ENCODE peak calls at places on chromosomes 12 and 14, in four cellular contexts. Y, G, I and A are unnamed samples.

GRCh38 chr12:9319044-9319841 is 111.0 kb upstream of the PZP start:
- DNase-seq in Y (peak), G (no peak), I (no peak), A (no peak)

GRCh38 chr12:48420031-48420775 is 52.2 kb upstream of the ANP32D start:
- DNase-seq in Y (peak), G (no peak), I (no peak), A (no peak)

GRCh38 chr12:41604830-41605229 is 416.7 kb downstream of the PDZRN4 start:
- DNase-seq in Y (peak), G (no peak), I (no peak), A (no peak)

GRCh38 chr12:110244829-110245228 is 36.2 kb upstream of the ATP2A2 start:
- DNase-seq in Y (no peak), G (no peak), I (no peak), A (no peak)

GRCh38 chr12:115657081-115658013 is 620.1 kb downstream of the MED13L start:
- DNase-seq in Y (no peak), G (no peak), I (no peak), A (no peak)

GRCh38 chr12:107443320-107444090 is 242.1 kb upstream of the PWP1 start:
- DNase-seq in Y (no peak), G (no peak), I (no peak), A (no peak)

GRCh38 chr14:104881369-104881979 is 16.4 kb downstream of the CEP170B start:
- DNase-seq in Y (no peak), G (no peak), I (no peak), A (peak)

GRCh38 chr12:121250359-121250758 is 40.4 kb downstream of the P2RX4 start:
- DNase-seq in Y (no peak), G (no peak), I (no peak), A (no peak)

GRCh38 chr12:1811281-1811947 is 9.0 kb upstream of the LRTM2 start:
- DNase-seq in Y (peak), G (no peak), I (no peak), A (no peak)

GRCh38 chr12:52415870-52416750 is 10.0 kb upstream of the KRT82 start:
- DNase-seq in Y (peak), G (peak), I (peak), A (no peak)

GRCh38 chr14:86799244-86799647 is 1193.7 kb downstream of the GALC start:
- DNase-seq in Y (peak), G (no peak), I (peak), A (peak)

GRCh38 chr12:89162704-89163261 is 189.5 kb downstream of the DUSP6 start:
- DNase-seq in Y (peak), G (peak), I (peak), A (no peak)

GRCh38 chr12:98351089-98351488 is 164.3 kb upstream of the TMPO start:
- DNase-seq in Y (no peak), G (no peak), I (no peak), A (no peak)

GRCh38 chr12:7609480-7609879 is 56.2 kb downstream of the APOBEC1 start:
- DNase-seq in Y (peak), G (no peak), I (no peak), A (no peak)

GRCh38 chr14:74018029-74018703 is 922 bp downstream of the ENTPD5 start:
- DNase-seq in Y (peak), G (no peak), I (no peak), A (no peak)

GRCh38 chr12:39103552-39104165 is 198.3 kb upstream of the CPNE8 start:
- DNase-seq in Y (peak), G (peak), I (no peak), A (peak)

GRCh38 chr14:96424104-96424989 is 32.4 kb downstream of the AK7 start:
- DNase-seq in Y (peak), G (peak), I (peak), A (peak)

GRCh38 chr12:104438134-104438533 is 18.6 kb upstream of the CHST11 start:
- DNase-seq in Y (no peak), G (no peak), I (no peak), A (no peak)
- TF ChIP-seq CTCF in Y (no peak), G (no peak), I (no peak), A (no peak)

DNA sequence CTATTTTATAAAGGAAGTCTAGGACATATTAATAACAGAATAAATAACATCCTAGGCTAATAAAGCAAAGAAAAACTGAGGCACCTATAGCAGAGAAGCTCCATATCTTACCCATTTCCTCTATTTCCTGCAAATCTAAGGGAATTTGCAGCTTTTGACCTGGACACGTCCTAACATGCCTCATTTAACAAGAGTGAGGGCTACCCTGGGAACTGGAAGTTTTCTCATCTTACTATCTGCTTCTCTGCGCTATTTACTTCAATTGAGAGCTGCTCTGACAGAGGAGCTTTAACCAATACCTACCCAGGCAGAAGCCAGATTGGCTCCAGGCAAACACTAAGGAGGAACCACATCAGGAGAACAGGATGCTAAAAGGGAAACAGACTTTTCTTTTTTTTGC is 5.7 kb downstream of the YBX3 start:
- DNase-seq in Y (peak), G (no peak), I (no peak), A (no peak)
- H3K4me3 ChIP-seq in Y (peak), G (no peak), I (peak), A (no peak)

DNA sequence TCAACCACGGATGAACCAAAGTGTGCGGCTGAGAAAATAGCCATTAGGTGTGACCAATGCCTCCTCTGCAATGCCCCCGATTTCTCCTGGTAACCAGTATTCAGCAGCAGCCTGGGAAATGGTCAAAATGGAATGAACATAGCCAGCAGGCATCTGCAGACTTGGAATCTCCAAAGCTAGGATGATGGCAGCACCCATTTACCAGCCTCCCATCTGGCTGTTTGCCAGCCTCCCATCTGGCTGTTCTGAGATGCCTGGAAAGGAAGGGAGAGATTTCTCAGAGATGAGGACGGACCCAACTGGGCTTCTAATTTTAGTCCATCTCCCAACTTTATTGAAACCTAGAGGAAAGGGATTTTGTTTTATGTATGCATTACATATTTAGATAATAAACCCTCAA is 16.2 kb downstream of the CLMN start:
- DNase-seq in Y (no peak), G (no peak), I (no peak), A (peak)
- TF ChIP-seq CTCF in Y (no peak), G (no peak), I (no peak), A (no peak)

DNA sequence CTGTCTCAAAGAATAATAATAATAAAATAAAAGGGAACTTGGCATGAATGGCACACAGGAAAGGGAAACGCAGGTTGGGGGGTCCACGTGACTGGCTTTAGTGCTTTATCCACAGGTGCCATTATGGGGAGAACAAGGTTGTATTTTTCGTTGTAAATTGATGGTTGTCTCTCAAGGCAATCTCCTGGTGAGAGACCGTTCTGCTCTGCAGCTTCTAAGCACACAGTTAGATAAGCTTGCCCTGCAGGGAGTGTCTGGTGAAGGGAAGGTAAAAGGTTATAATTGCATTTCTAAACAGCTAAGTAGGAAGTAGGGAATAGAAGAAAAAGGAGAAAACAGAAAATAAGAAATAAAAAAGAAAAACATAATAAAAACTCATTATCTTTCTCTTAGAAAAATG is 69.1 kb upstream of the CPSF6 start:
- DNase-seq in Y (no peak), G (no peak), I (no peak), A (no peak)
- H3K4me3 ChIP-seq in Y (no peak), G (no peak), I (no peak), A (no peak)

GRCh38 chr14:94322648-94323570 is at the start of gene SERPINA6:
- DNase-seq in Y (peak), G (peak), I (no peak), A (peak)

GRCh38 chr14:94321421-94322271 is 1.5 kb downstream of the SERPINA6 start:
- DNase-seq in Y (no peak), G (no peak), I (no peak), A (no peak)

GRCh38 chr14:94316692-94317091 is 6.4 kb downstream of the SERPINA6 start:
- DNase-seq in Y (no peak), G (no peak), I (no peak), A (no peak)

GRCh38 chr14:94317259-94317658 is 5.9 kb downstream of the SERPINA6 start:
- DNase-seq in Y (peak), G (peak), I (no peak), A (no peak)

DNA sequence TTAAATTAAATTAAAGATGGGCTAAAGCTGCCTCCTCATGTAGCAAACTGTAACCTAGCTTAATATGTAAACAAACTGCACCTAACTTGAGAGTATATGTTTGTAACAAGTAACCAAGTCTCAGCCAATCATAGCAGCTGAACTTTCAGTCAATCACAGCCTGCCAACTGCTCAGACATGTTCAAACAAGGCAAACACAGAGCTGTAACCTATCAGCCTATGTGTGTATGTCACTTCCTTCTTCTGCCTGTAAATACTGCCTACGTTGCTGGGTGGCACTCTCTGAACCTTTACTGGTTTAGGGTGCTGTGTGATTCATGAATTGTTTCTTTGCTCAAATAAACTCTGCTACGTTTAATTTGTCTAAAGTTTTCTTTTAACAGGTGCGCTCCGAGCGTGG is 2.9 kb downstream of the SERPINA6 start:
- DNase-seq in Y (no peak), G (peak), I (no peak), A (no peak)
- TF ChIP-seq CTCF in Y (no peak), G (no peak), I (no peak), A (no peak)

DNA sequence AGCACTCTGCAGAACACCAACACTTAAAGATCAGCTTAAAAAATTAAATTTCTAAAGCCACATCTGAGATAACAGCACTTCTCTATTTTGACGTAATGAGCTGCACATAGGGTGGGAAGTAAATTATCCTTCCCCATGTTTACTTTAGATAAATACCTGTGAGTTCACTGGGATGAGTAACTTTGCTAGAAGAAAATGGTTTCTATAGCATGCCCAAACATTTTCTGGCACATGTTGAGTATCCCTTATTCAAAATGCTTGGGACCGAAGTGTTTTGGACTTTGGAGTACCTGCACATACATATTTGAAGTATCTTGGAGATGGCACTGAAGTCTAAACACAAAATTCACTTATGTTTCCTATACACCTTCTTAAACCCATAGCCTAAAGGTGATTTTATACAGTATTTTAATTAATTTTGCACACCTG is 6.6 kb downstream of the SLC38A2 start:
- DNase-seq in Y (peak), G (no peak), I (no peak), A (no peak)
- H3K4me3 ChIP-seq in Y (peak), G (no peak), I (peak), A (no peak)

GRCh38 chr12:119988788-119989618 is at the start of gene BICDL1:
- DNase-seq in Y (peak), G (peak), I (no peak), A (peak)

GRCh38 chr12:119989619-119990381 is 764 bp downstream of the BICDL1 start:
- DNase-seq in Y (peak), G (peak), I (peak), A (peak)

GRCh38 chr12:119990382-119990874 is 1.4 kb downstream of the BICDL1 start:
- DNase-seq in Y (no peak), G (no peak), I (no peak), A (no peak)

GRCh38 chr12:119992129-119992705 is 3.2 kb downstream of the BICDL1 start:
- DNase-seq in Y (no peak), G (no peak), I (no peak), A (no peak)

GRCh38 chr12:119988440-119988787 is 622 bp upstream of the BICDL1 start:
- DNase-seq in Y (peak), G (no peak), I (peak), A (no peak)
- TF ChIP-seq CTCF in Y (peak), G (no peak), I (peak), A (peak)

DNA sequence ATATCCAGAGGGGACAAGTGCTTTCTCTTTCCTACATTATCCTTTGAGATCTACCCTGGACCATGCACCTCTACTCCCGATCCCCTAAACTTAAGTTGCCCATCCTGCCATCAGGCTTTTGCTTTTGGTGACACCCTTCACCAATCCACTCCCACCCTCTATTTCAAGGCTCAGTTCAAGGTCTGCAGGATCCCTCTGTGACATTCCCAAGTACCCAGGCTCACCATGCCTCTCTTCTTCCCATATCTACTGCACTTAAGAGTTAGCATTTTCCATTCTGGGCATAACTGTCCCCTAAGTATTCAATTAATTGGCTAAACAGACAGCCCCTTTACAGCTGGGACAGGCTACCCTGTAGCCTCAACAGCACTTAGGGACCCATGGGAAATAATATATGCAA is 3.1 kb downstream of the NFYB start:
- DNase-seq in Y (no peak), G (no peak), I (no peak), A (no peak)
- H3K4me3 ChIP-seq in Y (peak), G (no peak), I (no peak), A (no peak)

GRCh38 chr12:76055393-76055792 is 23.8 kb upstream of the PHLDA1 start:
- DNase-seq in Y (no peak), G (no peak), I (no peak), A (no peak)
- TF ChIP-seq CTCF in Y (no peak), G (no peak), I (peak), A (no peak)

GRCh38 chr14:58280954-58281787 is 17.2 kb upstream of the ARID4A start:
- DNase-seq in Y (peak), G (peak), I (peak), A (peak)
- H3K4me3 ChIP-seq in Y (peak), G (no peak), I (no peak), A (no peak)